ENCODE peak calls at places on chromosomes 16 and 17, in seven cellular contexts. N is heart left ventricle; H is tibial artery; W is HepG2; I is CD8-positive, alpha-beta T cell; B is PC-3; D is retinal pigment epithelial cell. Y is an unnamed sample.

GRCh38 chr17:19482571-19482970 is 51.1 kb upstream of the SLC47A1 start:
- DNase-seq in N (no peak), B (peak; percentile 63), D (no peak), I (no peak), H (no peak), W (no peak), Y (peak; percentile 32)

GRCh38 chr17:75783069-75783783 is 1.4 kb upstream of the UNK start:
- DNase-seq in D (no peak), B (peak; percentile 97), N (no peak), H (no peak), I (no peak), W (peak; percentile 52), Y (peak; percentile 74)

GRCh38 chr17:79918581-79919163 is 79.4 kb upstream of the CBX4 start:
- DNase-seq in N (no peak), H (no peak), D (no peak), I (no peak), B (peak; percentile 19), W (no peak), Y (no peak)

GRCh38 chr17:42774066-42774750 is 959 bp downstream of the VPS25 start:
- DNase-seq in W (peak; percentile 49), D (no peak), B (peak; percentile 61), H (no peak), N (no peak), I (no peak), Y (no peak)

GRCh38 chr16:51388516-51388951 is 237.5 kb upstream of the SALL1 start:
- DNase-seq in D (no peak), W (no peak), I (no peak), N (no peak), B (no peak), H (no peak), Y (no peak)

GRCh38 chr16:85704011-85704410 is 15.3 kb upstream of the GINS2 start:
- DNase-seq in D (no peak), N (no peak), I (no peak), B (no peak), W (no peak), H (no peak), Y (no peak)

GRCh38 chr16:73047221-73047535 is 750 bp downstream of the ZFHX3 start:
- DNase-seq in N (no peak), H (peak; percentile 20), W (no peak), I (no peak), D (no peak), B (no peak), Y (peak; percentile 67)

GRCh38 chr17:1713878-1714487 is 3.8 kb upstream of the TLCD2 start:
- DNase-seq in H (no peak), W (peak; percentile 75), B (peak; percentile 56), N (no peak), I (no peak), D (no peak), Y (peak; percentile 58)

GRCh38 chr16:17921357-17921978 is 415.1 kb downstream of the NPIPA8 start:
- DNase-seq in I (peak; percentile 9), B (peak; percentile 3), H (no peak), N (no peak), W (peak; percentile 64), D (no peak), Y (no peak)

GRCh38 chr16:68469728-68470460 is 21.6 kb upstream of the SMPD3 start:
- DNase-seq in D (no peak), W (no peak), N (no peak), I (no peak), B (no peak), H (no peak), Y (no peak)

GRCh38 chr16:22001591-22001990 is 675 bp upstream of the PDZD9 start:
- DNase-seq in H (no peak), B (peak; percentile 82), D (no peak), W (no peak), I (no peak), N (no peak), Y (peak; percentile 69)

GRCh38 chr17:48077555-48077954 is 23.7 kb downstream of the CBX1 start:
- DNase-seq in W (no peak), I (no peak), B (no peak), H (no peak), D (no peak), N (no peak), Y (no peak)

GRCh38 chr17:48603959-48604769 is 622 bp downstream of the HOXB6 start:
- DNase-seq in I (no peak), W (no peak), B (peak; percentile 79), N (no peak), H (no peak), D (no peak), Y (no peak)

GRCh38 chr17:57114085-57114673 is 29.1 kb downstream of the AKAP1 start:
- DNase-seq in H (peak; percentile 39), I (peak; percentile 52), N (peak; percentile 48), D (no peak), W (peak; percentile 41), B (peak; percentile 66), Y (peak; percentile 40)

GRCh38 chr17:38457577-38458371 is 29.5 kb downstream of the ARHGAP23 start:
- DNase-seq in H (no peak), W (no peak), B (no peak), D (no peak), I (no peak), N (no peak), Y (no peak)

GRCh38 chr16:19886061-19886792 is 1.6 kb upstream of the GPRC5B start:
- DNase-seq in B (peak; percentile 83), N (peak; percentile 73), D (no peak), W (peak; percentile 76), I (peak; percentile 64), H (peak; percentile 72), Y (peak; percentile 84)
- H3K4me3 ChIP-seq in B (no peak overlapping the region), N (peak overlapping the region; percentile 93), D (no peak overlapping the region), W (no peak overlapping the region), I (peak overlapping the region; percentile 72), H (peak overlapping the region; percentile 59), Y (peak overlapping the region; percentile 17)

GRCh38 chr16:66895999-66896398 is 15.7 kb downstream of the PDP2 start:
- DNase-seq in D (no peak), W (no peak), B (no peak), I (no peak), N (no peak), H (no peak), Y (no peak)
- TF ChIP-seq CTCF in D (no peak), W (no peak), B (no peak), I (no peak), N (no peak), H (no peak), Y (no peak)

DNA sequence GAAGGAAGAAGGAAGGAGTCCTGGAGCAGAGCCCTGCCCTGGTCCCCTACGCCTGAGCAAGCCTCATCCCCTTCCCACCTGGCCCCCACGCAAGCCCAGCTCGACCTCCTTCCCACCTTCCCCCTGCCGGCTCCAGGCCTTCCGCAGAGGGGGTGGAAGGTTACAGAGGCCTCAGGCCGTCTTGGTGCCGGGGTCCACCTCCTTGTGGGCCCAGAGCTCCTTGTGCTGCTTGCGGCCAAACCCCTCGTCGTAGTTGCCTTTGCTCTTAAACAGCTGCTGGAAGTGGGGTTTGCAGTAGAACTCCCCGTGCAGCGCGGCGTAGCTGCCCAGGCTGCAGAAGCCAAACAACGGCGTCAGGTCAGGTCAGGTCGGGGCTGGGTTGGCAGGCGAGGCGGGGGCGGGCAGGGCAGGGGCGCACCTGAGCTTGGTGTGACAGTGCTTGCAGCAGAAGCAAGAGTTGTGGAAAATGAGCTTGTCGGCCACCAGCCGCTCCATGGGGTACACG is 1.5 kb downstream of the LIMD2 start:
- DNase-seq in W (no peak), B (no peak), N (no peak), H (no peak), I (no peak), D (no peak), Y (no peak)
- H3K4me3 ChIP-seq in W (peak overlapping the region; percentile 67), B (peak overlapping the region; percentile 75), N (peak overlapping the region; percentile 64), H (peak overlapping the region; percentile 72), I (peak overlapping the region; percentile 81), D (peak overlapping the region; percentile 49), Y (peak overlapping the region; percentile 49)

GRCh38 chr16:87851601-87852000 is 17.7 kb downstream of the SLC7A5 start:
- DNase-seq in H (no peak), I (no peak), W (no peak), D (no peak), N (no peak), B (no peak), Y (no peak)
- TF ChIP-seq CTCF in H (no peak), I (no peak), W (peak; percentile 59), D (peak; percentile 1), N (no peak), B (no peak), Y (no peak)

GRCh38 chr17:81003711-81004335 is 12.2 kb downstream of the CHMP6 start:
- DNase-seq in H (no peak), B (no peak), D (no peak), N (no peak), W (no peak), I (no peak), Y (no peak)
- H3K4me3 ChIP-seq in H (peak overlapping the region; percentile 24), B (no peak overlapping the region), D (no peak overlapping the region), N (peak overlapping the region; percentile 13), W (no peak overlapping the region), I (peak overlapping the region; percentile 39), Y (no peak overlapping the region)

GRCh38 chr16:57957396-57958392 is 13.2 kb downstream of the CNGB1 start:
- DNase-seq in I (no peak), N (no peak), B (no peak), W (no peak), D (no peak), H (no peak), Y (no peak)

GRCh38 chr16:57953857-57954256 is 17.1 kb downstream of the CNGB1 start:
- DNase-seq in W (no peak), D (no peak), I (no peak), B (no peak), H (no peak), N (no peak), Y (no peak)

GRCh38 chr16:57956270-57956808 is 14.6 kb downstream of the CNGB1 start:
- DNase-seq in N (no peak), H (no peak), B (no peak), D (no peak), W (no peak), I (no peak), Y (no peak)

GRCh38 chr16:57956924-57957323 is 14.0 kb downstream of the CNGB1 start:
- DNase-seq in N (no peak), H (no peak), B (no peak), D (no peak), W (no peak), I (no peak), Y (no peak)

GRCh38 chr16:57955572-57955971 is 15.4 kb downstream of the CNGB1 start:
- DNase-seq in B (no peak), I (no peak), D (no peak), N (no peak), W (no peak), H (no peak), Y (no peak)
- TF ChIP-seq CTCF in B (no peak), I (no peak), D (no peak), N (no peak), W (no peak), H (no peak), Y (no peak)

Y was measured in cardiac fibroblast.